ENCODE peak calls at places on chromosome 22, in seven cellular contexts. O is CD4-positive, alpha-beta T cell; F is right atrium auricular region; R is left ventricle myocardium inferior; M is kidney; D is Peyer's patch; Y is A673. J is an unnamed sample.

GRCh38 chr22:37229805-37230672 is 14.0 kb downstream of the RAC2 start:
- DNase-seq in O (peak), F (no peak), R (peak), M (peak), D (peak), Y (peak), J (no peak)

GRCh38 chr22:25509391-25509791 is 55.1 kb upstream of the GRK3 start:
- DNase-seq in O (no peak), F (no peak), R (no peak), M (no peak), D (no peak), Y (no peak), J (no peak)

GRCh38 chr22:50621491-50621880 is 6.5 kb downstream of the ARSA start:
- DNase-seq in O (peak), F (no peak), R (no peak), M (no peak), D (peak), Y (no peak), J (no peak)

GRCh38 chr22:50281384-50281760 is 11.2 kb upstream of the MAPK11 start:
- DNase-seq in O (no peak), F (no peak), R (no peak), M (no peak), D (no peak), Y (no peak), J (no peak)

GRCh38 chr22:38205261-38206128 is 3.7 kb downstream of the MAFF start:
- DNase-seq in O (no peak), F (peak), R (peak), M (peak), D (no peak), Y (no peak), J (peak)

GRCh38 chr22:49355206-49355920 is 472.3 kb downstream of the BRD1 start:
- DNase-seq in O (no peak), F (no peak), R (no peak), M (peak), D (no peak), Y (no peak), J (no peak)

GRCh38 chr22:27669798-27670599 is 131.6 kb downstream of the MN1 start:
- DNase-seq in O (no peak), F (no peak), R (no peak), M (no peak), D (no peak), Y (no peak), J (no peak)

GRCh38 chr22:24768537-24769374 is 5.8 kb downstream of the PIWIL3 start:
- DNase-seq in O (peak), F (peak), R (peak), M (no peak), D (peak), Y (peak), J (peak)

GRCh38 chr22:49770454-49771265 is 57.0 kb downstream of the BRD1 start:
- DNase-seq in O (no peak), F (no peak), R (peak), M (peak), D (no peak), Y (no peak), J (no peak)

GRCh38 chr22:43287441-43287840 is 55.7 kb downstream of the SCUBE1 start:
- DNase-seq in O (no peak), F (no peak), R (no peak), M (no peak), D (no peak), Y (no peak), J (no peak)

GRCh38 chr22:37566903-37567798 is 6.9 kb downstream of the CDC42EP1 start:
- DNase-seq in O (peak), F (peak), R (peak), M (peak), D (peak), Y (peak), J (peak)

GRCh38 chr22:39205344-39206021 is 39.3 kb downstream of the PDGFB start:
- DNase-seq in O (peak), F (no peak), R (no peak), M (peak), D (peak), Y (no peak), J (no peak)

DNA sequence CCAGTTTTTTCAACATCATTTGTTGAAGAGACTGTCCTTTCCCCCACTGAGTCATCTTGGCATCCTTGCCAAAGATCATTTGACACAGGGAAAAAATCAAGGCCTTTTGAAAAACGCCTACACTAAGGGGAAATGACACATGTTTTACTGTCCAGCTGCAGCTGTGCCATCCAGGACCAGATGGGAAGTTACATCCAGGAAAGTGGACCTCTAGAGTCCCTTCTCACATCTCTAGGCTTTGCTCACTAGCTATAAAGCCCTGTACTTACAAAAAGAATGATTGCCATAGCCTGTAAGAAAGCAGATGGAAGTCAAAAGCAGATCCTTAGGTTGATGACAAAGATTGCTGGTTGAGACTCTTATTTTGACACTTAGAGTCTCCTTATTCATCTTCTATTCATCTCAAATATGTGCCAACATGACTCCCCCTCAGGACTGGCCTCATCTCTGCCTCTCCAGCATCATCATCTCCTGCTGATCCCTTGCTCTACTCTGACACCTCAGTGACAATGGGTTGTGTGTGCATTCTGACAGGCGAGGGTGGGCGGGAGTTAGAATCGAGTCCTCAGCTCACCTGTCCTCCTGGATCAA is 22.8 kb downstream of the OSBP2 start:
- DNase-seq in O (no peak), F (no peak), R (no peak), M (no peak), D (no peak), Y (peak), J (no peak)
- H3K27ac ChIP-seq in O (no peak), F (no peak), R (no peak), M (no peak), D (no peak), Y (no peak), J (no peak)

GRCh38 chr22:35257321-35258143 is at the start of gene HMGXB4:
- DNase-seq in O (peak), F (peak), R (peak), M (peak), D (peak), Y (peak), J (peak)
- TF ChIP-seq CTCF in O (peak), F (peak), R (peak), M (no peak), D (peak), Y (no peak), J (peak)

GRCh38 chr22:17772963-17773605 is 1.2 kb downstream of the BID start:
- DNase-seq in O (no peak), F (no peak), R (no peak), M (peak), D (no peak), Y (no peak), J (no peak)

GRCh38 chr22:17774206-17774927 is at the start of gene BID:
- DNase-seq in O (peak), F (no peak), R (peak), M (peak), D (peak), Y (peak), J (peak)

GRCh38 chr22:17775781-17776470 is 1.7 kb upstream of the BID start:
- DNase-seq in O (no peak), F (no peak), R (no peak), M (peak), D (no peak), Y (no peak), J (no peak)

GRCh38 chr22:17773606-17774205 is 563 bp downstream of the BID start:
- DNase-seq in O (peak), F (no peak), R (peak), M (no peak), D (peak), Y (peak), J (no peak)

DNA sequence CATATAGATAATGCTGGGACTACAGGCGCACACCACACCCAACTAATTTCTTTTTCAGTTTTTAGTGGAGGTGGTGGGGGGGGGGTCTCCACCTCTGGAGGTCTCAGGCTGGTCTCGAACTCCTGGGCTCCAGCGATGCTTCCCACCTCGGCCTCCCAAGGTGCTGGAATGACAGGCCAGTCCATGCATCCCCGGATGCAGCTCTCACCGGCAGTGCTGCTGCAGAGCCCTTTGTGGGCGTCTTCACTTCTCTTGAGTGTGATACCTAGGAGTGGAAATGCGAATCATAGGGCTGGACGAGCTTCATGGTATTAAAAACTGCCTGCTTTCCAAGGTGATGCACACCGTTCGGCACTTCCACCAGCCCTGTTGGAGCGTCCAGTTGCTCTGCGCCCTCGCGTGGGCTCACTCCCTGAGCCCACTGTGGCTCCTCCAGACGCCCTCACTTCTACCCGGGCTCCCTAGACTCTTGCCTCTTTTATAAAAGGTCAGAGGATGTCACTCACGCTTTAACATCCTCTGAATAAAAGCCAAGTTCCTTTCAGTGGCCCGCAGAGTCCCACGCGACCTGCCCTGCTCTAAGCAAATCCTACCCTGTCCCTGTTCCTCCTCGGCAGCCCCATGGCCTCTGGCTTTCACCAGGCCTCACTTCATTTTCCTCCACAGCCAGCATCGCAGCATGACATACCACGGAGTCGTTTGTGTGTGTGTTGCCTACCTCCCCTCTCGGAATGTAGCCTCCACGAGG is 833 bp upstream of the BID start:
- DNase-seq in O (no peak), F (no peak), R (no peak), M (peak), D (no peak), Y (no peak), J (no peak)
- H3K27ac ChIP-seq in O (peak), F (no peak), R (peak), M (no peak), D (peak), Y (no peak), J (no peak)

GRCh38 chr22:40322061-40322460 is 24.2 kb upstream of the ADSL start:
- DNase-seq in O (no peak), F (no peak), R (no peak), M (no peak), D (no peak), Y (no peak), J (no peak)
- TF ChIP-seq CTCF in O (no peak), F (no peak), R (no peak), M (no peak), D (no peak), Y (no peak), J (no peak)

DNA sequence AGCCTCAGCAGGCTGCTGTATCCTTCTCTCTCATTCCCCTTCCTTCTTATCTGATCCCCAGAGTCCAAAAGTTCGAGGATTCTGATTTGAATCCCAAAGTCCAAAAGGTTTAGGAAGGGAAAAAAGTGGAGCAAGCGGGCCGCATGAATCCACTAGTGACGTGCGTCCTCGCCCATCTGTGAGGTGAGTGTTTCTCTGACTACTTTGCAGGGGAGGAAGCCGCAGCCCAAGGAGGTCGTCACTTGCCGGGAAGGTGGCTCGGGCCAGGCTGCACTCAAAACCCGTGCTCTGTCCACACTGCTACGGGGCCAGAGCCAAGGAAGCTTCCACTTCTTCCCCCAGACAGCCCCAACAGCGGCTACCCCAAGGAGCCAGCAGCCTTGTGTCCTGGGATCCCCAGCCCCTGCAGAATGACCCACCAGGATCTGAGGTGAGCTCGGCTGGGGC is 16.3 kb downstream of the SLC25A18 start:
- DNase-seq in O (no peak), F (no peak), R (no peak), M (peak), D (no peak), Y (no peak), J (no peak)
- H3K27ac ChIP-seq in O (no peak), F (peak), R (peak), M (no peak), D (no peak), Y (no peak), J (no peak)

GRCh38 chr22:46586123-46586519 is 34.1 kb upstream of the GRAMD4 start:
- DNase-seq in O (no peak), F (no peak), R (no peak), M (peak), D (no peak), Y (no peak), J (no peak)
- TF ChIP-seq CTCF in O (no peak), F (no peak), R (no peak), M (no peak), D (no peak), Y (no peak), J (no peak)

GRCh38 chr22:23381661-23382427 is 198.2 kb downstream of the IGLL1 start:
- DNase-seq in O (no peak), F (no peak), R (no peak), M (no peak), D (no peak), Y (no peak), J (no peak)

GRCh38 chr22:23384451-23384850 is 195.6 kb downstream of the IGLL1 start:
- DNase-seq in O (no peak), F (no peak), R (no peak), M (peak), D (no peak), Y (no peak), J (no peak)

GRCh38 chr22:23383491-23384450 is 196.3 kb downstream of the IGLL1 start:
- DNase-seq in O (no peak), F (no peak), R (no peak), M (peak), D (no peak), Y (peak), J (no peak)

GRCh38 chr22:23380911-23381310 is 199.2 kb downstream of the IGLL1 start:
- DNase-seq in O (no peak), F (no peak), R (no peak), M (no peak), D (no peak), Y (no peak), J (no peak)

DNA sequence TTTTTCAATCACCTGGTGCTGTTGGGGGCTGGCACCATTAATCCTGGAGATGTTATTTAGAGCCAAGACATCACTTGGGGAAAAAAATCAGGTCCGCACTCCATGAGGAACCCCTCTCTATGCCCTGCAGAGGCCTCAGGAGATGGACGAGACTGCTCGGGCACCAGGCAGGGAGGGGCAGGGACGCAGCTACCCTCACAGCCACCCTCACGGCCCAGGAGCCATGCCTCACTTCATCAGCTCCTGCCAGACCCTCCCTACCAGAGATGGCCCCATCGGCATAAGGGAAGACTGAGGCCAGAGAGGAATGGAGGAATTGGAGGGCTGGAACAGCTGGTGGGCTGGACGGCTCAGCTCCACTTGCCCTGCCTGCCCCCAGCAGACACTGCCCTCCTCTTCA is 197.3 kb downstream of the IGLL1 start:
- DNase-seq in O (no peak), F (no peak), R (no peak), M (no peak), D (no peak), Y (no peak), J (no peak)
- H3K27ac ChIP-seq in O (no peak), F (no peak), R (no peak), M (no peak), D (no peak), Y (no peak), J (no peak)

DNA sequence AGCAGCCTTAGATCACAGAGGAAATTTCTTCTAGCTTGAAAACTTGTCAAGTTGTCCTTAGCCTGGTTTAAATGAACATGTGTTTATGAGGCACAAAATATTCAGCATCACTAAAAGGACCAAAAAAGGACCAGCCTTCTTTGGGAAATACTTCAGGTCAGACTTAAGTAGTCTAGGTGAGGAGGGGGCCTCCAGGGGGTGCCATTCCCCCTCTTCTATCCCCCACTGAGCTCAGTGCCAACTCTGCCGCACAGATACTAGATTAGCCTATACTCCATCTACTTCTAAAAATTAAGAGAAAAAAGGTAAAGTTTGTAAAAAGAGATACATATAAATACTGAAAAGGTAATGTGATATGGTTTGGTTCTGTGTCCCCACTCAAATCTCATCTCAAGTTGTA is 20.6 kb downstream of the CLTCL1 start:
- DNase-seq in O (no peak), F (no peak), R (no peak), M (no peak), D (no peak), Y (no peak), J (no peak)
- TF ChIP-seq CTCF in O (no peak), F (no peak), R (no peak), M (no peak), D (no peak), Y (no peak), J (no peak)

GRCh38 chr22:45966892-45967365 is 10.0 kb downstream of the WNT7B start:
- DNase-seq in O (no peak), F (no peak), R (no peak), M (no peak), D (no peak), Y (no peak), J (no peak)

GRCh38 chr22:45969414-45969799 is 7.6 kb downstream of the WNT7B start:
- DNase-seq in O (no peak), F (no peak), R (no peak), M (no peak), D (no peak), Y (no peak), J (no peak)

GRCh38 chr22:45968751-45969413 is 8.1 kb downstream of the WNT7B start:
- DNase-seq in O (no peak), F (no peak), R (no peak), M (no peak), D (no peak), Y (no peak), J (no peak)

GRCh38 chr22:45966320-45966891 is 10.6 kb downstream of the WNT7B start:
- DNase-seq in O (no peak), F (no peak), R (no peak), M (no peak), D (no peak), Y (no peak), J (no peak)

DNA sequence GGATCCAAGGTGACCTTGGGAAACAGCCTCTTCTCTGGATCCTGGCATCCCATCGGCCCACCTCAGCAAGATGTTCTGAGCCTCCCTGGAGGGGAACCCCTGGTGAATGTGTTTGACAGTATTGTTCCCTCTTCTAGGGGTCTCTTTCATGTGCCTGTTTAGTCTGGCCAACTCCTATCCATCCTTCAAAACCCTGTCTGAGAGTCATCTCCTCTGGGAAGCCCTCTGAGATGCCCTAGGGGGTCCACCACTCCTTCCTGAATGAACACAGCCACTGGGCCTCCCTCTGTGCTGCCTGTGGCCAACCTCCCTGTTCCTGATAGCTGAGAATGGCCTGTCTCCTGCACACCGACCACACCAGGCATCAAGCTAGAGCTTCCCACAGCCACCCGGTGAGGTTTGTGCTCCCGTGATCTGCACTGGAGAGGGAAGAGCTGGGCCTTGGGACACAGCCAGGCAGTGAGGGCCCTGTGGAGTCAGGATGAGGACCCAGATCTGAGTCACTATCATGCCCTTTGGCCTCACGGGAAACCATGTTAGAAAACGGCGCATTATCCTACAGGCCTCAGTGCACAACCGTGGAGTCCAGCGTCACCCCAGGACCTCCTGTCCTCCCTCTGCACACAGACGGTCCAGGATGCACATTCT is 8.8 kb downstream of the WNT7B start:
- DNase-seq in O (no peak), F (no peak), R (no peak), M (no peak), D (no peak), Y (no peak), J (no peak)
- H3K27ac ChIP-seq in O (no peak), F (no peak), R (no peak), M (no peak), D (no peak), Y (no peak), J (no peak)

J was measured in heart right ventricle.